ENCODE peak calls at places on chromosomes 4 and X, in eight cellular contexts. F is H1; B is naive thymus-derived CD4-positive, alpha-beta T cell; I is neural progenitor cell; Y is mesenchymal stem cell; W is aorta; G is dorsolateral prefrontal cortex; C is skeletal muscle cell. T is an unnamed sample.
A peak's percentile ranks its signal among the peaks of the same experiment; 100 is the strongest.

GRCh38 chr4:184748251-184748652 is 14.4 kb upstream of the CENPU start:
- DNase-seq in F (no peak), B (no peak), I (no peak), Y (no peak), W (peak; percentile 61), G (no peak), C (no peak), T (no peak)

GRCh38 chr4:3836802-3837601 is 70.8 kb downstream of the ADRA2C start:
- DNase-seq in F (no peak), B (no peak), I (peak; percentile 55), Y (no peak), W (peak; percentile 12), G (no peak), C (no peak), T (no peak)

GRCh38 chr4:150217192-150217591 is 138.9 kb downstream of the DCLK2 start:
- DNase-seq in F (no peak), B (no peak), I (peak; percentile 68), Y (peak; percentile 58), W (no peak), G (no peak), C (no peak), T (no peak)

GRCh38 chrX:9431281-9431680 is 33.6 kb upstream of the TBL1X start:
- DNase-seq in F (no peak), B (no peak), I (no peak), Y (no peak), W (no peak), G (no peak), C (no peak), T (no peak)

GRCh38 chr4:2281575-2282343 is 19.9 kb upstream of the MXD4 start:
- DNase-seq in F (no peak), B (peak; percentile 94), I (no peak), Y (no peak), W (peak; percentile 48), G (no peak), C (no peak), T (peak; percentile 98)

GRCh38 chr4:166972071-166972470 is 262.2 kb downstream of the SPOCK3 start:
- DNase-seq in F (no peak), B (no peak), I (no peak), Y (peak; percentile 45), W (no peak), G (no peak), C (peak; percentile 29), T (no peak)

GRCh38 chrX:107672955-107673378 is 44.7 kb downstream of the PRPS1 start:
- DNase-seq in F (no peak), B (peak; percentile 93), I (peak; percentile 81), Y (peak; percentile 93), W (peak; percentile 78), G (peak; percentile 48), C (peak; percentile 85), T (no peak)

GRCh38 chrX:101219840-101220191 is 230 bp downstream of the DRP2 start:
- DNase-seq in F (no peak), B (no peak), I (peak; percentile 20), Y (peak; percentile 71), W (no peak), G (no peak), C (peak; percentile 39), T (no peak)

GRCh38 chr4:157143365-157143764 is 67.4 kb downstream of the GLRB start:
- DNase-seq in F (no peak), B (no peak), I (no peak), Y (no peak), W (no peak), G (no peak), C (peak; percentile 30), T (no peak)

GRCh38 chr4:68466185-68466584 is 18.9 kb downstream of the TMPRSS11E start:
- DNase-seq in F (no peak), B (no peak), I (no peak), Y (peak; percentile 85), W (no peak), G (no peak), C (peak; percentile 75), T (no peak)

GRCh38 chr4:17619416-17620105 is 5.1 kb downstream of the MED28 start:
- DNase-seq in F (no peak), B (no peak), I (no peak), Y (peak; percentile 12), W (no peak), G (no peak), C (peak; percentile 62), T (no peak)

GRCh38 chrX:46327229-46328081 is 217.8 kb downstream of the ZNF674 start:
- DNase-seq in F (peak; percentile 81), B (no peak), I (peak; percentile 87), Y (peak; percentile 1), W (peak; percentile 49), G (no peak), C (no peak), T (no peak)

GRCh38 chr4:73740353-73740778 is at the start of gene CXCL8:
- DNase-seq in F (no peak), B (no peak), I (no peak), Y (peak; percentile 96), W (peak; percentile 60), G (no peak), C (peak; percentile 75), T (no peak)

GRCh38 chr4:82890913-82891727 is at the start of gene SEC31A:
- DNase-seq in F (peak; percentile 70), B (peak; percentile 95), I (peak; percentile 99), Y (peak; percentile 97), W (peak; percentile 98), G (peak; percentile 96), C (peak; percentile 86), T (peak; percentile 86)

GRCh38 chrX:136954930-136955329 is 74.4 kb upstream of the RBMX start:
- DNase-seq in F (no peak), B (peak; percentile 6), I (peak; percentile 13), Y (peak; percentile 29), W (no peak), G (no peak), C (no peak), T (peak; percentile 18)
- H3K4me3 ChIP-seq in F (no peak overlapping the region), B (no peak overlapping the region), I (no peak overlapping the region), Y (no peak overlapping the region), W (no peak overlapping the region), G (no peak overlapping the region), C (no peak overlapping the region), T (no peak overlapping the region)

GRCh38 chr4:171812377-171813194 is 618 bp upstream of the GALNTL6 start:
- DNase-seq in F (no peak), B (no peak), I (peak; percentile 61), Y (peak; percentile 18), W (no peak), G (peak; percentile 50), C (no peak), T (no peak)
- H3K4me3 ChIP-seq in F (peak overlapping the region; percentile 66), B (no peak overlapping the region), I (peak overlapping the region; percentile 62), Y (peak overlapping the region; percentile 49), W (peak overlapping the region; percentile 34), G (peak overlapping the region; percentile 66), C (peak overlapping the region; percentile 44), T (no peak overlapping the region)

GRCh38 chrX:22691966-22692565 is 307.7 kb upstream of the DDX53 start:
- DNase-seq in F (no peak), B (no peak), I (no peak), Y (no peak), W (no peak), G (no peak), C (no peak), T (no peak)
- H3K4me3 ChIP-seq in F (no peak overlapping the region), B (no peak overlapping the region), I (no peak overlapping the region), Y (no peak overlapping the region), W (no peak overlapping the region), G (no peak overlapping the region), C (no peak overlapping the region), T (no peak overlapping the region)

GRCh38 chr4:118760092-118760491 is 74.9 kb downstream of the METTL14 start:
- DNase-seq in F (no peak), B (no peak), I (no peak), Y (no peak), W (no peak), G (no peak), C (no peak), T (no peak)

GRCh38 chr4:118757761-118758213 is 72.6 kb downstream of the METTL14 start:
- DNase-seq in F (no peak), B (no peak), I (no peak), Y (peak; percentile 76), W (no peak), G (no peak), C (peak; percentile 43), T (no peak)

GRCh38 chr4:118760493-118760892 is 75.3 kb downstream of the METTL14 start:
- DNase-seq in F (no peak), B (no peak), I (no peak), Y (no peak), W (no peak), G (no peak), C (no peak), T (no peak)

GRCh38 chr4:118758293-118758692 is 73.1 kb downstream of the METTL14 start:
- DNase-seq in F (no peak), B (no peak), I (no peak), Y (peak; percentile 64), W (no peak), G (no peak), C (no peak), T (no peak)

DNA sequence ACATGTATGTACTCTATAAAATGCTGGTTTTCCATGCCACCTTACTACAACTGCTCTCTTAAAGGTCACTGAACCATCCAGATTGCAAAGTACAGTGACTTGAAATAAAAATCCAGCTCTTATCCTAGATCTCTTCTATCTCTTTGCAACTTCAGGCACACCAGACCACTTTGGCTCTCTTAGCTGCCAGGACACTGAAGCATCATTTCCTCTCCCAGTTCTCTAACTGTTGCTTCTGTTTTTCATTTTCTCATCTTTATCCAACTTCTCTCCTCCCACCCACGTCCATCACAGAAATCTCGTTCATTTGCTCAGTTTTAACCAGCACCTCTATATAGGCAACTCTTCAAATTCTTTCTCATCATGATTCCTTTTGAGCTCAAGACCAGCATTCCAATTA is 74.3 kb downstream of the METTL14 start:
- DNase-seq in F (no peak), B (no peak), I (no peak), Y (no peak), W (no peak), G (no peak), C (no peak), T (no peak)
- H3K4me3 ChIP-seq in F (no peak overlapping the region), B (no peak overlapping the region), I (no peak overlapping the region), Y (no peak overlapping the region), W (no peak overlapping the region), G (no peak overlapping the region), C (no peak overlapping the region), T (no peak overlapping the region)

GRCh38 chr4:39697740-39698423 is at the start of gene UBE2K:
- DNase-seq in F (peak; percentile 63), B (peak; percentile 89), I (peak; percentile 96), Y (peak; percentile 88), W (peak; percentile 93), G (peak; percentile 92), C (peak; percentile 59), T (peak; percentile 74)

GRCh38 chr4:39700500-39700899 is 2.6 kb downstream of the UBE2K start:
- DNase-seq in F (no peak), B (no peak), I (no peak), Y (no peak), W (no peak), G (no peak), C (no peak), T (no peak)

GRCh38 chr4:39702716-39703115 is 4.8 kb downstream of the UBE2K start:
- DNase-seq in F (no peak), B (no peak), I (no peak), Y (no peak), W (no peak), G (no peak), C (no peak), T (no peak)

GRCh38 chr4:39698424-39699009 is 581 bp downstream of the UBE2K start:
- DNase-seq in F (no peak), B (no peak), I (peak; percentile 77), Y (peak; percentile 59), W (peak; percentile 54), G (peak; percentile 73), C (no peak), T (no peak)

GRCh38 chr4:39699676-39700409 is 1.9 kb downstream of the UBE2K start:
- DNase-seq in F (no peak), B (no peak), I (no peak), Y (peak; percentile 44), W (no peak), G (no peak), C (no peak), T (no peak)
- H3K4me3 ChIP-seq in F (no peak overlapping the region), B (peak overlapping the region; percentile 94), I (peak overlapping the region; percentile 76), Y (peak overlapping the region; percentile 89), W (peak overlapping the region; percentile 24), G (peak overlapping the region; percentile 89), C (peak overlapping the region; percentile 84), T (peak overlapping the region; percentile 93)